ENCODE peak calls at places on chromosome 19, in seven cellular contexts. A is upper lobe of left lung, V is T-helper 2 cell, M is skeletal muscle cell, J is SJCRH30, F is DMS153, O is hypothalamus. D is an unnamed sample.

GRCh38 chr19:11421607-11422098 is 2.5 kb upstream of the RGL3 start:
- DNase-seq in V (no peak), O (no peak), A (peak; percentile 89), M (no peak), F (peak; percentile 36), J (no peak), D (no peak)

GRCh38 chr19:11995174-11995573 is 30.3 kb downstream of the ZNF763 start:
- DNase-seq in M (no peak), O (no peak), J (peak; percentile 20), V (no peak), A (no peak), F (no peak), D (peak; percentile 51)

GRCh38 chr19:31597616-31598015 is 248.4 kb upstream of the TSHZ3 start:
- DNase-seq in J (no peak), A (no peak), M (no peak), O (no peak), F (no peak), V (no peak), D (no peak)

GRCh38 chr19:6252066-6252465 is 27.7 kb downstream of the MLLT1 start:
- DNase-seq in A (no peak), F (no peak), M (no peak), J (no peak), V (no peak), O (no peak), D (no peak)

GRCh38 chr19:45136507-45137178 is 24.1 kb downstream of the NKPD1 start:
- DNase-seq in M (no peak), J (peak; percentile 52), V (no peak), F (no peak), A (peak; percentile 35), O (no peak), D (no peak)

GRCh38 chr19:55460670-55461258 is 678 bp downstream of the ISOC2 start:
- DNase-seq in O (no peak), J (peak; percentile 88), F (peak; percentile 57), A (peak; percentile 93), M (no peak), V (peak; percentile 48), D (peak; percentile 74)

GRCh38 chr19:27881213-27881612 is 1331.7 kb downstream of the UQCRFS1 start:
- DNase-seq in A (no peak), V (no peak), F (no peak), O (no peak), M (no peak), J (no peak), D (no peak)

GRCh38 chr19:50639121-50640112 is at the start of gene SYT3:
- DNase-seq in A (peak; percentile 84), O (peak; percentile 39), V (peak; percentile 16), M (no peak), F (peak; percentile 23), J (no peak), D (peak; percentile 27)